ENCODE peak calls at places on chromosomes 4 and X, in eight cellular contexts. P is NCI-H510A treated with DMSO at 0.1 percent for 48 hours, M is HS-5, T is ELF-1, I is suprapubic skin, N is cardiac muscle cell, H is glomerular endothelial cell, F is smooth muscle cell of the brain vasculature. A is an unnamed sample.

GRCh38 chr4:58766763-58767162 is 1656.6 kb upstream of the IGFBP7 start:
- DNase-seq in P (no peak), T (no peak), I (no peak), M (no peak), H (no peak), F (no peak), N (no peak), A (no peak)

GRCh38 chrX:153773741-153774575 is 6.9 kb upstream of the SRPK3 start:
- DNase-seq in N (no peak), F (no peak), T (no peak), I (no peak), M (no peak), H (no peak), P (no peak), A (no peak)

GRCh38 chr4:138217567-138217966 is 24.6 kb downstream of the SLC7A11 start:
- DNase-seq in M (no peak), T (peak; percentile 84), N (no peak), H (no peak), F (no peak), I (no peak), P (no peak), A (no peak)

GRCh38 chrX:110287605-110288004 is 30.3 kb downstream of the AMMECR1 start:
- DNase-seq in N (peak; percentile 41), I (no peak), T (no peak), P (no peak), M (no peak), F (no peak), H (no peak), A (no peak)

GRCh38 chr4:184668096-184668495 is 18.6 kb downstream of the PRIMPOL start:
- DNase-seq in N (no peak), M (no peak), T (no peak), I (no peak), H (no peak), F (no peak), P (no peak), A (no peak)

GRCh38 chr4:147737623-147738022 is 5.7 kb downstream of the ARHGAP10 start:
- DNase-seq in F (peak; percentile 67), I (no peak), N (no peak), M (no peak), P (no peak), T (peak; percentile 69), H (no peak), A (no peak)

GRCh38 chrX:132037479-132037993 is 14.4 kb downstream of the STK26 start:
- DNase-seq in F (no peak), P (no peak), N (no peak), T (no peak), I (no peak), M (no peak), H (no peak), A (no peak)

GRCh38 chr4:8745036-8745827 is 126.4 kb downstream of the HMX1 start:
- DNase-seq in H (no peak), M (no peak), F (no peak), T (no peak), I (peak; percentile 38), P (no peak), N (no peak), A (no peak)

GRCh38 chr4:183011213-183011907 is 87.7 kb upstream of the WWC2 start:
- DNase-seq in P (no peak), N (no peak), I (no peak), H (no peak), F (no peak), M (no peak), T (no peak), A (peak; percentile 57)

GRCh38 chr4:30753316-30753715 is 33.1 kb downstream of the PCDH7 start:
- DNase-seq in N (peak; percentile 25), I (no peak), P (no peak), T (no peak), M (no peak), H (no peak), F (no peak), A (peak; percentile 51)

GRCh38 chr4:109989618-109990017 is 76.9 kb downstream of the EGF start:
- DNase-seq in I (no peak), T (no peak), H (no peak), P (no peak), F (no peak), M (no peak), N (no peak), A (no peak)

GRCh38 chr4:141635726-141636076 is 682 bp upstream of the IL15 start:
- DNase-seq in F (no peak), I (no peak), H (no peak), T (no peak), P (no peak), M (no peak), N (no peak), A (no peak)

GRCh38 chrX:101550362-101550761 is at the start of gene ARMCX1:
- DNase-seq in T (peak; percentile 92), H (peak; percentile 31), F (peak; percentile 29), N (peak; percentile 88), M (peak; percentile 25), I (peak; percentile 83), P (peak; percentile 54), A (peak; percentile 55)

GRCh38 chr4:48799157-48799556 is 19.1 kb upstream of the FRYL start:
- DNase-seq in I (no peak), T (peak; percentile 29), H (no peak), P (no peak), F (no peak), M (no peak), N (no peak), A (peak; percentile 29)

GRCh38 chr4:41202356-41202755 is 12.0 kb downstream of the APBB2 start:
- DNase-seq in P (no peak), M (no peak), F (no peak), N (no peak), I (no peak), H (no peak), T (no peak), A (no peak)

GRCh38 chrX:49106930-49107329 is 16.6 kb downstream of the GPKOW start:
- DNase-seq in T (peak; percentile 68), H (no peak), F (no peak), N (peak; percentile 58), P (peak; percentile 5), M (no peak), I (no peak), A (peak; percentile 39)

GRCh38 chr4:960140-960735 is 13.1 kb downstream of the DGKQ start:
- DNase-seq in P (no peak), T (no peak), M (no peak), F (no peak), H (no peak), I (peak; percentile 77), N (no peak), A (no peak)

GRCh38 chr4:15894393-15894792 is 44.1 kb downstream of the FGFBP1 start:
- DNase-seq in N (no peak), F (no peak), H (no peak), I (no peak), P (no peak), M (no peak), T (no peak), A (no peak)

GRCh38 chr4:59200992-59201391 is 1999.1 kb upstream of the ADGRL3 start:
- DNase-seq in T (no peak), P (no peak), N (no peak), I (no peak), H (no peak), M (no peak), F (no peak), A (no peak)

GRCh38 chrX:79366888-79367749 is at the start of gene ITM2A:
- DNase-seq in M (no peak), N (peak; percentile 19), H (no peak), I (peak; percentile 71), T (peak; percentile 78), P (no peak), F (no peak), A (peak; percentile 93)

GRCh38 chrX:72133851-72134546 is 2.3 kb upstream of the RTL5 start:
- DNase-seq in N (no peak), P (no peak), M (no peak), T (no peak), H (no peak), F (no peak), I (no peak), A (no peak)

GRCh38 chrX:81489987-81490386 is 288.1 kb downstream of the SH3BGRL start:
- DNase-seq in P (no peak), H (no peak), T (no peak), F (no peak), M (no peak), N (no peak), I (no peak), A (peak; percentile 41)

GRCh38 chrX:116204947-116205346 is 34.4 kb downstream of the AGTR2 start:
- DNase-seq in P (peak; percentile 40), M (no peak), N (peak; percentile 36), I (no peak), T (peak; percentile 14), H (peak; percentile 3), F (no peak), A (peak; percentile 44)

GRCh38 chrX:74232859-74233258 is 71.1 kb upstream of the ZCCHC13 start:
- DNase-seq in M (no peak), T (no peak), I (no peak), F (no peak), N (peak; percentile 51), H (no peak), P (no peak), A (no peak)

GRCh38 chr4:161182913-161183312 is 980.9 kb downstream of the FSTL5 start:
- DNase-seq in I (no peak), M (no peak), P (no peak), T (no peak), H (no peak), N (no peak), F (no peak), A (no peak)

A was measured in OCI-M1.